ENCODE peak calls at places on chromosomes 16 and 17, in ten cellular contexts. One of them, this sample, is unnamed.
A peak's percentile ranks its signal among the peaks of the same experiment; 100 is the strongest.

GRCh38 chr17:7806592-7806991 is 27.4 kb upstream of the KDM6B start:
- DNase-seq in Peyer's patch: no peak
- DNase-seq in esophagus squamous epithelium: no peak
- DNase-seq in tibial nerve: no peak
- DNase-seq in transverse colon: no peak
- DNase-seq in uterus: no peak
- DNase-seq in adrenal gland: no peak
- DNase-seq in A549: no peak
- DNase-seq in heart left ventricle: no peak
- DNase-seq in suprapubic skin: no peak
- DNase-seq in this sample: no peak

GRCh38 chr17:17041018-17041521 is 1.2 kb upstream of the MPRIP start:
- DNase-seq in transverse colon: no peak
- DNase-seq in tibial nerve: no peak
- DNase-seq in adrenal gland: no peak
- DNase-seq in A549: no peak
- DNase-seq in heart left ventricle: no peak
- DNase-seq in Peyer's patch: no peak
- DNase-seq in suprapubic skin: peak; percentile 65
- DNase-seq in esophagus squamous epithelium: no peak
- DNase-seq in uterus: no peak
- DNase-seq in this sample: no peak

GRCh38 chr16:90031931-90032663 is 12.8 kb upstream of the DBNDD1 start:
- DNase-seq in transverse colon: no peak
- DNase-seq in tibial nerve: no peak
- DNase-seq in uterus: no peak
- DNase-seq in Peyer's patch: no peak
- DNase-seq in suprapubic skin: no peak
- DNase-seq in A549: no peak
- DNase-seq in heart left ventricle: no peak
- DNase-seq in adrenal gland: no peak
- DNase-seq in esophagus squamous epithelium: no peak
- DNase-seq in this sample: peak; percentile 83

GRCh38 chr17:59525668-59526067 is 39.7 kb upstream of the DHX40 start:
- DNase-seq in esophagus squamous epithelium: no peak
- DNase-seq in heart left ventricle: no peak
- DNase-seq in Peyer's patch: no peak
- DNase-seq in uterus: no peak
- DNase-seq in adrenal gland: no peak
- DNase-seq in A549: no peak
- DNase-seq in transverse colon: no peak
- DNase-seq in suprapubic skin: no peak
- DNase-seq in tibial nerve: no peak
- DNase-seq in this sample: no peak

GRCh38 chr16:89826531-89827382 is 1.5 kb upstream of the SPIRE2 start:
- DNase-seq in suprapubic skin: no peak
- DNase-seq in esophagus squamous epithelium: no peak
- DNase-seq in Peyer's patch: no peak
- DNase-seq in tibial nerve: no peak
- DNase-seq in A549: no peak
- DNase-seq in transverse colon: no peak
- DNase-seq in heart left ventricle: no peak
- DNase-seq in adrenal gland: no peak
- DNase-seq in uterus: no peak
- DNase-seq in this sample: no peak

GRCh38 chr17:3659541-3660111 is 8.8 kb downstream of the TAX1BP3 start:
- DNase-seq in Peyer's patch: no peak
- DNase-seq in adrenal gland: peak; percentile 83
- DNase-seq in uterus: peak; percentile 88
- DNase-seq in tibial nerve: peak; percentile 71
- DNase-seq in heart left ventricle: peak; percentile 62
- DNase-seq in A549: peak; percentile 80
- DNase-seq in suprapubic skin: peak; percentile 87
- DNase-seq in transverse colon: peak; percentile 43
- DNase-seq in esophagus squamous epithelium: no peak
- DNase-seq in this sample: no peak

GRCh38 chr17:43805117-43805516 is 24.9 kb downstream of the CFAP97D1 start:
- DNase-seq in adrenal gland: no peak
- DNase-seq in heart left ventricle: no peak
- DNase-seq in uterus: no peak
- DNase-seq in suprapubic skin: no peak
- DNase-seq in tibial nerve: no peak
- DNase-seq in A549: no peak
- DNase-seq in Peyer's patch: no peak
- DNase-seq in esophagus squamous epithelium: no peak
- DNase-seq in transverse colon: no peak
- DNase-seq in this sample: no peak

GRCh38 chr17:31510273-31511175 is 119.0 kb downstream of the RAB11FIP4 start:
- DNase-seq in suprapubic skin: no peak
- DNase-seq in esophagus squamous epithelium: no peak
- DNase-seq in transverse colon: no peak
- DNase-seq in adrenal gland: no peak
- DNase-seq in Peyer's patch: peak; percentile 35
- DNase-seq in heart left ventricle: peak; percentile 68
- DNase-seq in uterus: no peak
- DNase-seq in tibial nerve: no peak
- DNase-seq in A549: no peak
- DNase-seq in this sample: no peak

DNA sequence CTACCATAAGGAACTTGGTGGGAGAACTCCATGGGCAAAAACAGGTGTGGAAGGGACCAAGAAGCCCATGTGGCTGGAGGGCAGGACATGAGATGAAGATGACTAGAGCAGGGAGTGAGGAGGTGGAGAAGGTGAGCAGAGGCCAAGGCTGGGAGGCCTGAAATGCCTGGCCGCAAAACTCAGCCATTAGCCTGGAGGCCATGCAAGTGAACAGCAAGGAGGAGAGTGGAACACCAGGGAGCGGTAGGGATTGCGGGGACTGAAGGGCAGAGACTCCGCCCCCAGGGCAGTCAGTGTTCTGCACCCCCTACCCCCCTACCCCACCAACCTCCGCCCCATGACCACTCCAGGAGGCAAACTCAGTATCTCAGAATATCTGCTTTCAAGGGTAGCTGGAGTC is 17.0 kb downstream of the BCL7C start:
- DNase-seq in tibial nerve: no peak
- DNase-seq in transverse colon: no peak
- DNase-seq in adrenal gland: no peak
- DNase-seq in uterus: no peak
- DNase-seq in esophagus squamous epithelium: no peak
- DNase-seq in Peyer's patch: no peak
- DNase-seq in suprapubic skin: no peak
- DNase-seq in A549: no peak
- DNase-seq in heart left ventricle: no peak
- DNase-seq in this sample: no peak
- TF ChIP-seq POLR2A in tibial nerve: no peak
- TF ChIP-seq POLR2A in transverse colon: no peak
- TF ChIP-seq POLR2A in adrenal gland: no peak
- TF ChIP-seq POLR2A in uterus: no peak
- TF ChIP-seq POLR2A in esophagus squamous epithelium: no peak
- TF ChIP-seq POLR2A in Peyer's patch: no peak
- TF ChIP-seq POLR2A in suprapubic skin: no peak
- TF ChIP-seq POLR2A in A549: no peak
- TF ChIP-seq POLR2A in heart left ventricle: no peak
- TF ChIP-seq POLR2A in this sample: no peak

DNA sequence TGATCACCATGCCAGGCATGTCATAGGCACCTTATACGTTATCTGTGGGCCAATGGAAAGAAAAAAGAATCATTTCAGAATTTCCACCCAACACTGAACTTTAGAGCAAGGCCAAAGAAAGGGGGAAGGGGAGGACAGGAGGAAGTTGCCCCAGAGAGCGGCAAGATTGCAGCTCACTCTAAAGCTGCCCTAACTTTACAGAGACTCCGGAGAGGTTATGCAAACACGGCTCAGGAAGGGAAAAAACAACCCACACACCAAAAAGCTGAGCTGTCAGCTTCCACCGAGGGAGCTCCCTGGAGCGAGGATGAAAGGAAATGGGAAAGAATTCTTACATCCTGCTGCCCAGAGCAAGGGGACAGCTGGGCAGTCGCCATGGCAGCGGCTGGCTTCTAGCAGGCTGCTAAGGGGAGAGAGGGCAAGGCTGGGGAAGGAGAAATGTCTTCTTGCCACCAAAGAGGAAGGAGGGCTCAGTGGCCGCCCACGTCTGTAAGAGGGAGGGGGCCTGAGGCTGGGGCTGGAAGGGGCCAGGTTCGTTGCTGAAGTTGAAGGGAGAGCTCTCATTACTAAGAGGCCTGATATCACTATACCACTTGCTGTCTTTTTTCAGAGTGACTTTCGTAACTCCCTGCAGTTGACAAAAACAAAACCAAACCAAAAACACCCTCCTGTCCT is 18.2 kb downstream of the COTL1 start:
- DNase-seq in A549: no peak
- DNase-seq in transverse colon: peak; percentile 50
- DNase-seq in esophagus squamous epithelium: no peak
- DNase-seq in suprapubic skin: no peak
- DNase-seq in adrenal gland: no peak
- DNase-seq in Peyer's patch: peak; percentile 84
- DNase-seq in heart left ventricle: peak; percentile 48
- DNase-seq in tibial nerve: no peak
- DNase-seq in uterus: peak; percentile 37
- DNase-seq in this sample: no peak
- TF ChIP-seq POLR2A in A549: no peak
- TF ChIP-seq POLR2A in transverse colon: peak; percentile 29
- TF ChIP-seq POLR2A in esophagus squamous epithelium: no peak
- TF ChIP-seq POLR2A in suprapubic skin: peak; percentile 14
- TF ChIP-seq POLR2A in adrenal gland: no peak
- TF ChIP-seq POLR2A in Peyer's patch: no peak
- TF ChIP-seq POLR2A in heart left ventricle: no peak
- TF ChIP-seq POLR2A in tibial nerve: no peak
- TF ChIP-seq POLR2A in uterus: no peak
- TF ChIP-seq POLR2A in this sample: no peak

GRCh38 chr16:49128740-49129139 is 152.9 kb downstream of the CBLN1 start:
- DNase-seq in suprapubic skin: no peak
- DNase-seq in esophagus squamous epithelium: no peak
- DNase-seq in uterus: no peak
- DNase-seq in tibial nerve: no peak
- DNase-seq in transverse colon: no peak
- DNase-seq in Peyer's patch: no peak
- DNase-seq in A549: no peak
- DNase-seq in adrenal gland: no peak
- DNase-seq in heart left ventricle: no peak
- DNase-seq in this sample: no peak

GRCh38 chr16:49127103-49127502 is 154.5 kb downstream of the CBLN1 start:
- DNase-seq in A549: no peak
- DNase-seq in uterus: no peak
- DNase-seq in suprapubic skin: no peak
- DNase-seq in Peyer's patch: no peak
- DNase-seq in esophagus squamous epithelium: no peak
- DNase-seq in heart left ventricle: no peak
- DNase-seq in adrenal gland: no peak
- DNase-seq in transverse colon: no peak
- DNase-seq in tibial nerve: no peak
- DNase-seq in this sample: no peak

GRCh38 chr16:49130397-49130796 is 151.2 kb downstream of the CBLN1 start:
- DNase-seq in uterus: no peak
- DNase-seq in tibial nerve: no peak
- DNase-seq in transverse colon: no peak
- DNase-seq in Peyer's patch: no peak
- DNase-seq in suprapubic skin: no peak
- DNase-seq in heart left ventricle: no peak
- DNase-seq in A549: no peak
- DNase-seq in adrenal gland: no peak
- DNase-seq in esophagus squamous epithelium: no peak
- DNase-seq in this sample: no peak

DNA sequence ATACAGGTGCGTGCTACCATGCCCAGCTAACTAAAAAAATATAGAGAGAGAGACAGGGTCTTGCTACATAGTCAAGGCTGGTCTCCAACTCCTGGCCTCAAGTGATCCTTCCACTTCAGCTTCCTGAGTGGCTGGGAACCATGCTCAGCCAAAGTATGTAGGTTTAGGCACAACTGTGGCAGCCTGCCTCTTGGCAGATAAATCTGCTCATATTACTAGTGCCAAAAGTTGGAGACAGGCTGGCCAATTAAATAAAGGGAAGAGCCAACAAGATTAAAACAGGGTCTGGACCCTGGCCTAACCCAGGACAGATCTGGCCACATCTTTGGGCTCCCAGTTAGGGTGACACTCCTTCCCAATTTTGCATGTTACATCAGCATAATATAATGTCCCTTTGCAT is 151.7 kb downstream of the CBLN1 start:
- DNase-seq in tibial nerve: no peak
- DNase-seq in adrenal gland: no peak
- DNase-seq in Peyer's patch: no peak
- DNase-seq in A549: no peak
- DNase-seq in transverse colon: no peak
- DNase-seq in esophagus squamous epithelium: no peak
- DNase-seq in suprapubic skin: no peak
- DNase-seq in uterus: no peak
- DNase-seq in heart left ventricle: no peak
- DNase-seq in this sample: no peak
- TF ChIP-seq POLR2A in tibial nerve: no peak
- TF ChIP-seq POLR2A in adrenal gland: no peak
- TF ChIP-seq POLR2A in Peyer's patch: no peak
- TF ChIP-seq POLR2A in A549: no peak
- TF ChIP-seq POLR2A in transverse colon: no peak
- TF ChIP-seq POLR2A in esophagus squamous epithelium: no peak
- TF ChIP-seq POLR2A in suprapubic skin: no peak
- TF ChIP-seq POLR2A in uterus: no peak
- TF ChIP-seq POLR2A in heart left ventricle: no peak
- TF ChIP-seq POLR2A in this sample: no peak

GRCh38 chr16:27374231-27374793 is 27.7 kb upstream of the IL21R start:
- DNase-seq in Peyer's patch: no peak
- DNase-seq in tibial nerve: no peak
- DNase-seq in uterus: no peak
- DNase-seq in adrenal gland: no peak
- DNase-seq in A549: no peak
- DNase-seq in heart left ventricle: peak; percentile 14
- DNase-seq in esophagus squamous epithelium: no peak
- DNase-seq in transverse colon: no peak
- DNase-seq in suprapubic skin: no peak
- DNase-seq in this sample: no peak

GRCh38 chr16:27373312-27373711 is 28.7 kb upstream of the IL21R start:
- DNase-seq in suprapubic skin: no peak
- DNase-seq in adrenal gland: no peak
- DNase-seq in uterus: no peak
- DNase-seq in transverse colon: no peak
- DNase-seq in A549: no peak
- DNase-seq in tibial nerve: no peak
- DNase-seq in heart left ventricle: no peak
- DNase-seq in esophagus squamous epithelium: no peak
- DNase-seq in Peyer's patch: no peak
- DNase-seq in this sample: no peak

GRCh38 chr16:27377666-27378485 is 24.1 kb upstream of the IL21R start:
- DNase-seq in transverse colon: no peak
- DNase-seq in suprapubic skin: no peak
- DNase-seq in uterus: no peak
- DNase-seq in tibial nerve: no peak
- DNase-seq in esophagus squamous epithelium: no peak
- DNase-seq in Peyer's patch: peak; percentile 31
- DNase-seq in A549: no peak
- DNase-seq in heart left ventricle: peak; percentile 9
- DNase-seq in adrenal gland: no peak
- DNase-seq in this sample: no peak

GRCh38 chr16:27378871-27379580 is 22.9 kb upstream of the IL21R start:
- DNase-seq in heart left ventricle: peak; percentile 8
- DNase-seq in tibial nerve: no peak
- DNase-seq in uterus: no peak
- DNase-seq in suprapubic skin: no peak
- DNase-seq in esophagus squamous epithelium: no peak
- DNase-seq in adrenal gland: no peak
- DNase-seq in A549: no peak
- DNase-seq in transverse colon: no peak
- DNase-seq in Peyer's patch: no peak
- DNase-seq in this sample: no peak

GRCh38 chr16:27374794-27375499 is 27.0 kb upstream of the IL21R start:
- DNase-seq in A549: peak; percentile 81
- DNase-seq in tibial nerve: peak; percentile 23
- DNase-seq in Peyer's patch: peak; percentile 49
- DNase-seq in esophagus squamous epithelium: no peak
- DNase-seq in suprapubic skin: peak; percentile 76
- DNase-seq in heart left ventricle: peak; percentile 54
- DNase-seq in adrenal gland: peak; percentile 53
- DNase-seq in uterus: peak; percentile 69
- DNase-seq in transverse colon: peak; percentile 58
- DNase-seq in this sample: peak; percentile 56
- TF ChIP-seq POLR2A in A549: no peak
- TF ChIP-seq POLR2A in tibial nerve: no peak
- TF ChIP-seq POLR2A in Peyer's patch: no peak
- TF ChIP-seq POLR2A in esophagus squamous epithelium: no peak
- TF ChIP-seq POLR2A in suprapubic skin: no peak
- TF ChIP-seq POLR2A in heart left ventricle: no peak
- TF ChIP-seq POLR2A in adrenal gland: no peak
- TF ChIP-seq POLR2A in uterus: no peak
- TF ChIP-seq POLR2A in transverse colon: no peak
- TF ChIP-seq POLR2A in this sample: no peak

This sample was measured in erythroblast.